ENCODE peak calls at places on chromosomes 2 and 18, in nine cellular contexts. C, R, M, X, T, K, D, W and V are unnamed samples.

GRCh38 chr18:72869786-72870185 is 2.0 kb upstream of the NETO1 start:
- DNase-seq in C (no peak), R (peak; percentile 43), M (no peak), X (no peak), T (no peak), K (no peak), D (no peak), W (no peak), V (no peak)

GRCh38 chr2:188142636-188143035 is 149.0 kb upstream of the GULP1 start:
- DNase-seq in C (no peak), R (no peak), M (no peak), X (no peak), T (peak; percentile 41), K (no peak), D (no peak), W (no peak), V (no peak)

GRCh38 chr2:22355816-22356433 is 1029.1 kb upstream of the KLHL29 start:
- DNase-seq in C (peak; percentile 69), R (peak; percentile 73), M (peak; percentile 21), X (peak; percentile 13), T (peak; percentile 18), K (peak; percentile 60), D (peak; percentile 67), W (no peak), V (peak; percentile 68)

GRCh38 chr18:13688191-13689136 is 37.9 kb downstream of the FAM210A start:
- DNase-seq in C (no peak), R (no peak), M (no peak), X (no peak), T (no peak), K (no peak), D (no peak), W (no peak), V (no peak)

GRCh38 chr2:188665196-188665595 is 309.0 kb upstream of the COL3A1 start:
- DNase-seq in C (no peak), R (no peak), M (no peak), X (no peak), T (no peak), K (no peak), D (no peak), W (no peak), V (no peak)

GRCh38 chr18:22678486-22678885 is 254.6 kb upstream of the RBBP8 start:
- DNase-seq in C (no peak), R (no peak), M (no peak), X (no peak), T (no peak), K (no peak), D (no peak), W (no peak), V (peak; percentile 22)

GRCh38 chr18:79275992-79276391 is 119.7 kb upstream of the NFATC1 start:
- DNase-seq in C (no peak), R (no peak), M (no peak), X (no peak), T (no peak), K (no peak), D (no peak), W (no peak), V (no peak)

GRCh38 chr18:77165489-77166415 is 33.2 kb upstream of the MBP start:
- DNase-seq in C (peak; percentile 80), R (no peak), M (no peak), X (no peak), T (no peak), K (no peak), D (no peak), W (no peak), V (no peak)

GRCh38 chr2:177254433-177255226 is 9.9 kb downstream of the NFE2L2 start:
- DNase-seq in C (peak; percentile 67), R (peak; percentile 80), M (no peak), X (no peak), T (peak; percentile 86), K (peak; percentile 77), D (peak; percentile 86), W (no peak), V (no peak)

GRCh38 chr18:70523035-70523797 is 234.4 kb downstream of the SOCS6 start:
- DNase-seq in C (no peak), R (no peak), M (no peak), X (no peak), T (no peak), K (no peak), D (no peak), W (no peak), V (no peak)

GRCh38 chr2:9481257-9481922 is 7.0 kb downstream of the IAH1 start:
- DNase-seq in C (no peak), R (no peak), M (no peak), X (no peak), T (peak; percentile 31), K (no peak), D (no peak), W (no peak), V (no peak)

GRCh38 chr18:48217306-48218250 is 191.6 kb downstream of the ZBTB7C start:
- DNase-seq in C (no peak), R (no peak), M (no peak), X (no peak), T (no peak), K (no peak), D (no peak), W (no peak), V (no peak)

GRCh38 chr2:49165662-49166061 is 11.3 kb upstream of the FSHR start:
- DNase-seq in C (no peak), R (no peak), M (no peak), X (no peak), T (no peak), K (no peak), D (no peak), W (no peak), V (no peak)

GRCh38 chr18:6374935-6375529 is 39.7 kb downstream of the L3MBTL4 start:
- DNase-seq in C (no peak), R (no peak), M (no peak), X (no peak), T (no peak), K (peak; percentile 28), D (no peak), W (no peak), V (no peak)

GRCh38 chr2:184879671-184880070 is 281.3 kb downstream of the ZNF804A start:
- DNase-seq in C (no peak), R (no peak), M (no peak), X (no peak), T (no peak), K (no peak), D (no peak), W (no peak), V (no peak)

GRCh38 chr2:191158179-191158578 is 7.4 kb upstream of the STAT4 start:
- DNase-seq in C (no peak), R (no peak), M (no peak), X (no peak), T (no peak), K (no peak), D (no peak), W (no peak), V (no peak)
- H3K27ac ChIP-seq in C (no peak overlapping the region), R (no peak overlapping the region), M (no peak overlapping the region), X (no peak overlapping the region), T (no peak overlapping the region), K (no peak overlapping the region), D (no peak overlapping the region), W (no peak overlapping the region), V (no peak overlapping the region)

DNA sequence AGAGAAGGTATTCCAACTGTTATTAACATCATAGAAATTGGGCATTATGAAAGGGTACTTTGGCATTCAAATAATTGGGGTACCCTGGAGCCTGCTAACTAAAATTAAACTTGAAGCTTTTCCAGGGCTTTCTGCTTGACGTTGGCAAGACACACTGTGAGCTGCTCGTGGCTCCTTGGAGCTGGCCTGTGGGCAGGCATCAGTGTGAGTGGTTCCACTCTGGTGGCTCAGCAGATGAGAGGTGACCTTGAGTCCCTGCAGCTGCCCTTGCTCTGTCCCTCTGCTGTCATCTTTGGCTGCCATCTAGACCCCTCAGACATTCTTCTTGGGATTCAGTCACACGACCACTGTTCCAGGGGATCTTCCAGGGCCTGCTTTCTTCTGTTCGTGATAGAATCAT is 6.7 kb downstream of the CNNM3 start:
- DNase-seq in C (no peak), R (no peak), M (no peak), X (no peak), T (no peak), K (no peak), D (no peak), W (no peak), V (peak; percentile 31)
- H3K27ac ChIP-seq in C (peak overlapping the region; percentile 64), R (no peak overlapping the region), M (no peak overlapping the region), X (peak overlapping the region; percentile 29), T (no peak overlapping the region), K (no peak overlapping the region), D (no peak overlapping the region), W (no peak overlapping the region), V (no peak overlapping the region)

GRCh38 chr2:230422149-230422548 is 6.1 kb downstream of the SP100 start:
- DNase-seq in C (no peak), R (no peak), M (no peak), X (no peak), T (no peak), K (no peak), D (no peak), W (no peak), V (no peak)

GRCh38 chr2:230416061-230416721 is at the start of gene SP100:
- DNase-seq in C (peak; percentile 90), R (no peak), M (peak; percentile 78), X (peak; percentile 33), T (peak; percentile 69), K (peak; percentile 86), D (peak; percentile 94), W (peak; percentile 78), V (peak; percentile 91)

GRCh38 chr2:230414302-230414701 is 1.7 kb upstream of the SP100 start:
- DNase-seq in C (no peak), R (no peak), M (no peak), X (no peak), T (no peak), K (no peak), D (no peak), W (no peak), V (no peak)

GRCh38 chr2:230417436-230417835 is 1.4 kb downstream of the SP100 start:
- DNase-seq in C (no peak), R (no peak), M (no peak), X (no peak), T (no peak), K (no peak), D (no peak), W (no peak), V (no peak)

DNA sequence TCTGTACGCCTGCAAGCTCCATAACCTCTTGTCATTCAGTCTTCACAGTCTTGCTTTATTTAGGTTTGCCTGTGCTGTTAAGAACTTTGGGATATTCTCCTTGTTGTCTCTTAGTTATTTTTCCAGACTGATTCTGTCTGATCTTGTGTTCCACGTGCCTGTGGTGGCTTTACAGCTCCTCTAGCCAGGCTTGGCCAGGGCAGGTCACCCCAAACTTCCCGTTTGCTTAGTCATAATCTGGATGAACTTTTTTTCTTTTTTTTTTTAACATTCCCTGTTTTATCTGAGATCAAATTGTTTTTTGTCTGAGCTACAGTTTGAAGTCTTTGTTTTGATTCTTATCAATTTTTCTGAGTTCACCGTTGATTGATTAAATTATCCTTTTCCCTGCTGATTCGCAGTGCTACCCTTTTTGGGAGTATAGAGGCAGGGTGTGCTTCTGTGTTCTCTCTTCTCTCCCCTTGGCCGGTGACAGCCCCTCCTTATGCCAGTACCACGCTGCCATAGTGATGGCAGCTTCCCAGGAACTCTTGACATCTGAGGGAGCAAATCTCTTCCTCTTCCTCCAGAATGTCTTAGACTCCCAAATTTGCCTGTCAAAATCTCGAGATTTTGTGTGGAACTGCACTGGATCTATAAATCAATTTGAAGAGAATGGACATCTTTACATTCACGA is 2.5 kb downstream of the SP100 start:
- DNase-seq in C (no peak), R (no peak), M (no peak), X (no peak), T (no peak), K (no peak), D (peak; percentile 60), W (no peak), V (no peak)
- H3K27ac ChIP-seq in C (no peak overlapping the region), R (no peak overlapping the region), M (no peak overlapping the region), X (peak overlapping the region; percentile 73), T (no peak overlapping the region), K (no peak overlapping the region), D (no peak overlapping the region), W (peak overlapping the region; percentile 20), V (peak overlapping the region; percentile 59)

GRCh38 chr2:64989982-64990614 is 899 bp downstream of the SLC1A4 start:
- DNase-seq in C (no peak), R (peak; percentile 36), M (peak; percentile 7), X (no peak), T (no peak), K (no peak), D (no peak), W (no peak), V (peak; percentile 61)
- H3K27ac ChIP-seq in C (peak overlapping the region; percentile 92), R (no peak overlapping the region), M (no peak overlapping the region), X (no peak overlapping the region), T (peak overlapping the region; percentile 91), K (no peak overlapping the region), D (no peak overlapping the region), W (no peak overlapping the region), V (no peak overlapping the region)